ENCODE peak calls at places on chromosomes 5 and 9, in seven cellular contexts. X, B, N, C, R, F and J are unnamed samples.

GRCh38 chr5:95251185-95251584 is 33.7 kb downstream of the MCTP1 start:
- DNase-seq in X (no peak), B (no peak), N (no peak), C (no peak), R (no peak), F (no peak), J (no peak)

GRCh38 chr5:112776301-112776856 is 38.7 kb downstream of the APC start:
- DNase-seq in X (no peak), B (no peak), N (no peak), C (no peak), R (no peak), F (no peak), J (peak)

GRCh38 chr9:113516840-113517577 is 53.5 kb downstream of the RGS3 start:
- DNase-seq in X (no peak), B (peak), N (no peak), C (no peak), R (peak), F (peak), J (no peak)

GRCh38 chr9:365451-365850 is 150.8 kb downstream of the DOCK8 start:
- DNase-seq in X (no peak), B (no peak), N (no peak), C (no peak), R (no peak), F (no peak), J (no peak)

GRCh38 chr5:94361161-94361560 is 257.2 kb downstream of the KIAA0825 start:
- DNase-seq in X (no peak), B (no peak), N (peak), C (no peak), R (no peak), F (no peak), J (no peak)

GRCh38 chr9:24897826-24898225 is 352.1 kb upstream of the IZUMO3 start:
- DNase-seq in X (no peak), B (no peak), N (no peak), C (no peak), R (no peak), F (no peak), J (no peak)

GRCh38 chr9:132630811-132631210 is 39.0 kb downstream of the DDX31 start:
- DNase-seq in X (no peak), B (no peak), N (no peak), C (peak), R (no peak), F (no peak), J (no peak)

GRCh38 chr5:114237766-114238165 is 124.1 kb upstream of the KCNN2 start:
- DNase-seq in X (no peak), B (no peak), N (no peak), C (no peak), R (no peak), F (no peak), J (no peak)

GRCh38 chr5:147686421-147686820 is 96.1 kb downstream of the JAKMIP2 start:
- DNase-seq in X (peak), B (no peak), N (no peak), C (no peak), R (no peak), F (no peak), J (no peak)

GRCh38 chr5:61931236-61931635 is 374.8 kb upstream of the KIF2A start:
- DNase-seq in X (no peak), B (no peak), N (no peak), C (no peak), R (no peak), F (no peak), J (no peak)

GRCh38 chr9:111974092-111974681 is 77.6 kb downstream of the UGCG start:
- DNase-seq in X (no peak), B (no peak), N (no peak), C (peak), R (no peak), F (no peak), J (no peak)

GRCh38 chr9:129550199-129550839 is 70.6 kb downstream of the C9orf50 start:
- DNase-seq in X (peak), B (no peak), N (peak), C (peak), R (no peak), F (peak), J (peak)

GRCh38 chr9:16637218-16637617 is 233.3 kb downstream of the BNC2 start:
- DNase-seq in X (no peak), B (no peak), N (no peak), C (no peak), R (no peak), F (no peak), J (no peak)

GRCh38 chr9:137280478-137281344 is 3.2 kb downstream of the TOR4A start:
- DNase-seq in X (no peak), B (no peak), N (peak), C (no peak), R (no peak), F (no peak), J (no peak)

GRCh38 chr9:19154135-19154612 is 26.9 kb upstream of the PLIN2 start:
- DNase-seq in X (no peak), B (no peak), N (no peak), C (no peak), R (no peak), F (no peak), J (peak)

GRCh38 chr5:1881273-1881586 is 1.5 kb downstream of the IRX4 start:
- DNase-seq in X (no peak), B (no peak), N (no peak), C (no peak), R (no peak), F (no peak), J (no peak)

GRCh38 chr9:21357479-21358290 is 7.0 kb upstream of the IFNA6 start:
- DNase-seq in X (no peak), B (no peak), N (no peak), C (no peak), R (no peak), F (no peak), J (no peak)

GRCh38 chr9:78122631-78123030 is 91.0 kb upstream of the GNAQ start:
- DNase-seq in X (no peak), B (no peak), N (no peak), C (no peak), R (no peak), F (no peak), J (no peak)

GRCh38 chr5:75622564-75622963 is 11.3 kb downstream of the ANKDD1B start:
- DNase-seq in X (no peak), B (no peak), N (no peak), C (no peak), R (no peak), F (no peak), J (no peak)

GRCh38 chr5:132065351-132065937 is 5.0 kb downstream of the IL3 start:
- DNase-seq in X (peak), B (peak), N (peak), C (no peak), R (no peak), F (peak), J (peak)

GRCh38 chr5:23507278-23507685 is at the start of gene PRDM9:
- DNase-seq in X (no peak), B (no peak), N (peak), C (no peak), R (no peak), F (no peak), J (peak)

GRCh38 chr9:84357235-84357634 is 16.7 kb upstream of the SLC28A3 start:
- DNase-seq in X (no peak), B (no peak), N (no peak), C (peak), R (no peak), F (no peak), J (no peak)

GRCh38 chr9:76090909-76091308 is 200.4 kb downstream of the PCSK5 start:
- DNase-seq in X (peak), B (no peak), N (no peak), C (no peak), R (no peak), F (no peak), J (no peak)

GRCh38 chr5:149004559-149004958 is 58.3 kb downstream of the SH3TC2 start:
- DNase-seq in X (no peak), B (no peak), N (no peak), C (no peak), R (no peak), F (no peak), J (no peak)

GRCh38 chr9:21682981-21683380 is 119.5 kb upstream of the MTAP start:
- DNase-seq in X (no peak), B (no peak), N (no peak), C (no peak), R (no peak), F (no peak), J (peak)

GRCh38 chr5:142576303-142576702 is 109.6 kb downstream of the FGF1 start:
- DNase-seq in X (no peak), B (no peak), N (no peak), C (no peak), R (no peak), F (no peak), J (no peak)

GRCh38 chr5:35476046-35476445 is 141.6 kb upstream of the SPEF2 start:
- DNase-seq in X (no peak), B (no peak), N (no peak), C (no peak), R (no peak), F (no peak), J (no peak)

GRCh38 chr5:131795879-131796792 is 681 bp downstream of the FNIP1 start:
- DNase-seq in X (peak), B (peak), N (peak), C (peak), R (no peak), F (no peak), J (peak)

GRCh38 chr9:121299467-121300282 is 31.7 kb downstream of the GSN start:
- DNase-seq in X (no peak), B (no peak), N (peak), C (peak), R (no peak), F (peak), J (no peak)

GRCh38 chr9:37555786-37556185 is 20.4 kb downstream of the FBXO10 start:
- DNase-seq in X (peak), B (no peak), N (no peak), C (no peak), R (no peak), F (no peak), J (no peak)

GRCh38 chr9:135968601-135969000 is 7.4 kb upstream of the UBAC1 start:
- DNase-seq in X (no peak), B (no peak), N (no peak), C (no peak), R (no peak), F (no peak), J (no peak)

GRCh38 chr5:126806-127205 is 34.8 kb downstream of the PLEKHG4B start:
- DNase-seq in X (no peak), B (no peak), N (no peak), C (no peak), R (no peak), F (no peak), J (no peak)

GRCh38 chr9:85610074-85610855 is 131.5 kb downstream of the AGTPBP1 start:
- DNase-seq in X (peak), B (no peak), N (peak), C (no peak), R (no peak), F (no peak), J (peak)

GRCh38 chr9:132409828-132410528 is at the start of gene CFAP77:
- DNase-seq in X (no peak), B (no peak), N (peak), C (peak), R (peak), F (peak), J (no peak)

GRCh38 chr9:87545858-87546257 is 48.2 kb downstream of the DAPK1 start:
- DNase-seq in X (no peak), B (no peak), N (no peak), C (no peak), R (no peak), F (no peak), J (no peak)

GRCh38 chr5:87650284-87650683 is 237.6 kb upstream of the CCNH start:
- DNase-seq in X (peak), B (no peak), N (no peak), C (no peak), R (no peak), F (no peak), J (no peak)